ENCODE peak calls at places on chromosomes 6 and 20, in five cellular contexts. V, E, M, J and S are unnamed samples.

GRCh38 chr6:140062042-140063041 is 687.9 kb upstream of the CITED2 start:
- DNase-seq in V (no peak), E (no peak), M (no peak), J (no peak), S (no peak)

GRCh38 chr6:53128842-53129241 is 19.8 kb downstream of the GCM1 start:
- DNase-seq in V (no peak), E (no peak), M (no peak), J (no peak), S (no peak)

GRCh38 chr6:3309391-3310050 is 50.8 kb downstream of the PSMG4 start:
- DNase-seq in V (no peak), E (no peak), M (no peak), J (no peak), S (no peak)

GRCh38 chr6:4776967-4777925 is 1.0 kb downstream of the CDYL start:
- DNase-seq in V (no peak), E (no peak), M (no peak), J (no peak), S (peak)

GRCh38 chr6:54595844-54596243 is 250.7 kb upstream of the FAM83B start:
- DNase-seq in V (no peak), E (no peak), M (no peak), J (no peak), S (no peak)

GRCh38 chr20:62448038-62448437 is 20.7 kb upstream of the RBBP8NL start:
- DNase-seq in V (no peak), E (no peak), M (no peak), J (no peak), S (no peak)

GRCh38 chr6:72911463-72912153 is 289.7 kb downstream of the KCNQ5 start:
- DNase-seq in V (no peak), E (no peak), M (no peak), J (no peak), S (no peak)

GRCh38 chr6:93177451-93177850 is 241.9 kb downstream of the EPHA7 start:
- DNase-seq in V (no peak), E (no peak), M (no peak), J (no peak), S (no peak)

GRCh38 chr6:49072146-49072545 is 390.9 kb downstream of the MMUT start:
- DNase-seq in V (no peak), E (no peak), M (no peak), J (no peak), S (no peak)

GRCh38 chr6:44156494-44157151 is 2.0 kb upstream of the CAPN11 start:
- DNase-seq in V (peak), E (no peak), M (no peak), J (no peak), S (no peak)

GRCh38 chr6:43125555-43125954 is 45.5 kb upstream of the SRF start:
- DNase-seq in V (no peak), E (no peak), M (no peak), J (no peak), S (no peak)

GRCh38 chr6:138204792-138205384 is 13.4 kb downstream of the PBOV1 start:
- DNase-seq in V (peak), E (no peak), M (no peak), J (no peak), S (no peak)

GRCh38 chr20:21981607-21982344 is 276.3 kb downstream of the PAX1 start:
- DNase-seq in V (peak), E (no peak), M (no peak), J (no peak), S (no peak)

GRCh38 chr6:73349311-73349710 is 4.8 kb downstream of the DPPA5 start:
- DNase-seq in V (no peak), E (peak), M (no peak), J (no peak), S (no peak)

GRCh38 chr6:1611572-1612385 is 2.1 kb downstream of the FOXC1 start:
- DNase-seq in V (peak), E (no peak), M (no peak), J (no peak), S (no peak)

GRCh38 chr6:26521485-26522391 is 16.4 kb upstream of the HMGN4 start:
- DNase-seq in V (no peak), E (peak), M (no peak), J (peak), S (peak)

GRCh38 chr20:58327211-58327610 is 17.7 kb downstream of the RAB22A start:
- DNase-seq in V (peak), E (no peak), M (no peak), J (no peak), S (no peak)

GRCh38 chr6:116362287-116362686 is 8.5 kb upstream of the DSE start:
- DNase-seq in V (no peak), E (no peak), M (no peak), J (no peak), S (no peak)

GRCh38 chr6:113859349-113860164 is 2.4 kb downstream of the MARCKS start:
- DNase-seq in V (no peak), E (no peak), M (no peak), J (no peak), S (peak)

GRCh38 chr6:11277275-11278206 is 45.1 kb upstream of the NEDD9 start:
- DNase-seq in V (peak), E (peak), M (peak), J (no peak), S (no peak)

GRCh38 chr6:103191391-103192093 is 1668.2 kb downstream of the HACE1 start:
- DNase-seq in V (no peak), E (no peak), M (no peak), J (no peak), S (no peak)

GRCh38 chr6:36625161-36625919 is 31.2 kb downstream of the SRSF3 start:
- DNase-seq in V (no peak), E (no peak), M (no peak), J (no peak), S (no peak)

GRCh38 chr6:165659945-165660862 is 2.8 kb downstream of the PDE10A start:
- DNase-seq in V (no peak), E (no peak), M (no peak), J (peak), S (no peak)

GRCh38 chr6:25302677-25303128 is 23.5 kb downstream of the CARMIL1 start:
- DNase-seq in V (no peak), E (no peak), M (no peak), J (no peak), S (no peak)

GRCh38 chr20:30376767-30377658 is 880.5 kb upstream of the DEFB115 start:
- DNase-seq in V (peak), E (peak), M (peak), J (peak), S (peak)

GRCh38 chr6:167034056-167034455 is 34.9 kb downstream of the CEP43 start:
- DNase-seq in V (no peak), E (no peak), M (no peak), J (no peak), S (no peak)

GRCh38 chr6:94049001-94049400 is 629.6 kb upstream of the EPHA7 start:
- DNase-seq in V (no peak), E (no peak), M (no peak), J (no peak), S (no peak)

GRCh38 chr20:3158968-3159431 is 665 bp downstream of the FASTKD5 start:
- DNase-seq in V (no peak), E (no peak), M (no peak), J (no peak), S (no peak)

GRCh38 chr6:107666084-107666981 is 157.8 kb downstream of the SCML4 start:
- DNase-seq in V (peak), E (no peak), M (no peak), J (no peak), S (peak)

GRCh38 chr20:3908667-3909066 is 19.5 kb downstream of the PANK2 start:
- DNase-seq in V (no peak), E (no peak), M (no peak), J (no peak), S (no peak)

GRCh38 chr6:28211840-28212509 is 13.1 kb upstream of the ZSCAN9 start:
- DNase-seq in V (no peak), E (no peak), M (no peak), J (peak), S (peak)
- TF ChIP-seq SUZ12 in V (no peak), E (no peak), M (no peak), J (no peak), S (no peak)

DNA sequence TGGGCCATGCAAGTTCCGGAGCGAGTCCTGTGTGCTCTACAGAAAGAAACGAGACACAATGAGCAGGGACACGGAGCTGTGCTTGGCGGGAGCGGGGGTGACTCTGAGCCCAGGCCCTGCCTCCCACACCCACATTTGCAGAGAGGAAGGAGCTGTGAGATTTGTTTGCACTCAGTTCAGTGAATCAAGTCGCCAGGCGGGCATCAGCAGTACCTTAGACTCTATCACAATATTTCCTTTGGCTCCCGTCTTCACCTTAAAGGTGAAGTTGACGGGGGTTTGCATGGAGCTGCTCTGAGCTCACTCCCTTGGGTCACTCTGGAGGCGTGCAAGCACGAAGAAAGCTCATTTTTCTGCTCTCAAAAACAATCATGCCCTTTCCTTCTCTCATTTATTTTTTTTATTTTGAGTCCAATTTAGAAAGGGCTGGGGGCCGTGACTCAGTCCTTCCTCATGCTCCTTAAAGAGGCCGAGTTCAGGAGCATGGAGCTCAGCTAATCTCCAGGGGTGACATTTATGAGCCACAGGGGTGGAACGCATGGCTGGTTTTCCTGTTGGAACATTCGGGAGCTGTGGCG is 188.2 kb downstream of the NFATC2 start:
- DNase-seq in V (no peak), E (no peak), M (no peak), J (no peak), S (no peak)
- TF ChIP-seq SUZ12 in V (no peak), E (no peak), M (no peak), J (no peak), S (no peak)

GRCh38 chr6:21750479-21751018 is 157.0 kb downstream of the SOX4 start:
- DNase-seq in V (no peak), E (no peak), M (no peak), J (no peak), S (no peak)
- TF ChIP-seq SUZ12 in V (no peak), E (no peak), M (no peak), J (no peak), S (no peak)

DNA sequence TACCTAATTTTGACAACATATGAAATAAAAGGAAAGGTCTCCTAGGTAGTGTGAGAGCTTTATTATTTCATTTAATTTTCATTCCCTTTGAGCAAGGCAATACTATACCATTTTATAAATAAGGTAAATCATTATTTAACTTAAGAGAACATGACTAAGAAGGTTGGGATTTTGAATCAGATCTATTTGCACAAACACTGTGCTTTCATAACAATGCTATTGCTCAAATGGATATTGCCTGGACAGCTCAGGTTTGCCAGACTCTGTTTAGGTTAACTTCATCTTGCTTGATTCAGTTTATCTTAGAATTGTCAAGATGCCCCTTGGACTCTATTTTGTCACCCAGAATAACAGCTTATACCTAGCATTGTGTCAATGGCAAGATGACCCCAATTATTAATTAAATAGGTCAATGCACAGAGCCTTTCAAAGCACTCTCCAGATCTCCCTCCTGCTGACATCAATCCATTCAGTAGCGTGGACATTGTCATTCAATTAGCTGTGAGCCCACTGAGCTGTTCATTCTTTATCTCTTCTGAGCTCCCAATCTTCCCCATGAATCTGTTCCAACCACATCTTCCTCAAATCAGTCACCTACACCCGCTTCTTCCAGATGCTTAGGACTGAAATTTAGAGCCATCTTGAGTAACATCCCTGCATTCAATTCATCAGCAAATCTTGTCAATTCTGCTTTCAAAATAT is 42.1 kb upstream of the TMEM30A start:
- DNase-seq in V (no peak), E (no peak), M (no peak), J (no peak), S (no peak)
- TF ChIP-seq SUZ12 in V (no peak), E (no peak), M (no peak), J (no peak), S (no peak)

DNA sequence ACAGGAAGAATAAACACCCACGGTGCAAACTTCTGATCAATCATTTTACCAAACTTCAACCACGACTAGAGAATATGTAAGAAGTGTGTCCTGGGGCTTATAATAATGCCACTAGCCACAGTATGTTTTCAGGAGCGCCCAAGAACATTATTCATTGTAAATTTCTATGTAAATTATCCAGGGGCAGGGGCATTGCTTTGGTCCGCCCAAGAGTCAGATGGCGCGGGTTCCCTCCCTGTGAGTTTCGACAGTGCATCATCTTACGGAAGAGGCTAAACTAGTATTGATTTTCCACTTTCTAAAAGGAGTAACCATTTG is 10.6 kb upstream of the POU3F2 start:
- DNase-seq in V (no peak), E (no peak), M (no peak), J (no peak), S (peak)
- TF ChIP-seq SUZ12 in V (no peak), E (no peak), M (no peak), J (no peak), S (no peak)

GRCh38 chr6:104527311-104527710 is 332.4 kb downstream of the HACE1 start:
- DNase-seq in V (no peak), E (no peak), M (no peak), J (no peak), S (no peak)

GRCh38 chr6:104527761-104528415 is 331.8 kb downstream of the HACE1 start:
- DNase-seq in V (peak), E (no peak), M (no peak), J (peak), S (peak)

GRCh38 chr6:104522533-104522932 is 337.2 kb downstream of the HACE1 start:
- DNase-seq in V (no peak), E (no peak), M (no peak), J (no peak), S (no peak)

GRCh38 chr6:104526383-104526782 is 333.3 kb downstream of the HACE1 start:
- DNase-seq in V (peak), E (no peak), M (no peak), J (no peak), S (no peak)

DNA sequence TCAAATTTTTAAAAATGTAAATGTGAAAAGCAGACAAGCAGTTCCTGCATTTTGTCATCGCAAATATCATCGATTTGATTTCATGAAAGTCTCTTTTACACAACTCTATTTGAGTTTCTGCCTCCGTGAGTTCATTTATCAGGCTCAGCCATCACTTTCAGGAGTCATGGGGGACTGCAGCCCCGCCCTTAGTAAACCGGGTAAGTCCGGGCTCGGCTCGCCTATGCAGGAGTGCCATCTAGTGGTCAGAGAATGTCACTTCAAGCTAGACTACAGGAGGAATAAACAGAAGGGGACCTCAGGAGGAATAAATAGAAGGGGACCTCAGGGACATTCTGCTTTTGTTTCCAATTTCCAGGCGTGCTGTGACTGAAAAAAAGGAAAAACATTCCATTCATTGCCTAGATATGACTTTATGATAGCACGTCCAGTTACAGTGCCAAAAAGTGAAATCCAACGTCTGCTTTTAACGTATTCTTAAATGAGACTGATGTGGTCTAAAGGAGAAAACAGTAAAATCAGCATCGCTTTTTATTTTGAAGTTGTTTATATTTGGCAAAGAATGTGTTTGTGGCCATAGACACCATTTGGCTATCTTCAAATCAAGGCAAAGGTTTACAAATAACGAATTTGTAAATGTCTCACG is 333.9 kb downstream of the HACE1 start:
- DNase-seq in V (peak), E (peak), M (peak), J (peak), S (peak)
- TF ChIP-seq SUZ12 in V (no peak), E (no peak), M (no peak), J (no peak), S (no peak)

GRCh38 chr20:42741906-42742305 is 447.8 kb downstream of the PTPRT start:
- DNase-seq in V (no peak), E (no peak), M (no peak), J (no peak), S (no peak)

GRCh38 chr20:42740191-42740870 is 449.4 kb downstream of the PTPRT start:
- DNase-seq in V (no peak), E (no peak), M (no peak), J (no peak), S (no peak)

GRCh38 chr20:42735539-42735938 is 454.2 kb downstream of the PTPRT start:
- DNase-seq in V (no peak), E (no peak), M (no peak), J (no peak), S (no peak)

GRCh38 chr20:42742926-42743325 is 446.8 kb downstream of the PTPRT start:
- DNase-seq in V (no peak), E (no peak), M (no peak), J (no peak), S (no peak)

GRCh38 chr20:42739692-42740091 is 450.0 kb downstream of the PTPRT start:
- DNase-seq in V (no peak), E (no peak), M (no peak), J (no peak), S (no peak)
- TF ChIP-seq SUZ12 in V (no peak), E (no peak), M (no peak), J (no peak), S (no peak)

GRCh38 chr6:124881898-124882579 is 80.2 kb upstream of the RNF217 start:
- DNase-seq in V (no peak), E (no peak), M (no peak), J (no peak), S (no peak)
- TF ChIP-seq SUZ12 in V (no peak), E (no peak), M (no peak), J (no peak), S (no peak)

GRCh38 chr6:84441456-84441855 is 214.0 kb upstream of the CEP162 start:
- DNase-seq in V (no peak), E (no peak), M (no peak), J (no peak), S (no peak)
- TF ChIP-seq SUZ12 in V (no peak), E (no peak), M (no peak), J (no peak), S (no peak)

GRCh38 chr6:131787955-131788712 is 19.7 kb upstream of the ENPP1 start:
- DNase-seq in V (peak), E (no peak), M (no peak), J (no peak), S (no peak)
- TF ChIP-seq SUZ12 in V (no peak), E (no peak), M (no peak), J (no peak), S (no peak)